ENCODE peak calls at places on chromosomes 13 and 19, in eight cellular contexts. One of them, this sample, is unnamed.

GRCh38 chr19:10929402-10929794 is 787 bp downstream of the TIMM29 start:
- DNase-seq in psoas muscle: no peak
- DNase-seq in M059J: no peak
- DNase-seq in CD4-positive, alpha-beta T cell: no peak
- DNase-seq in stimulated activated CD4-positive, alpha-beta T cell treated with anti-CD3 and anti-CD28 coated beads, Interleukin-2, amount 100 ng/mL, for 48 hours: no peak
- DNase-seq in AG08396: no peak
- DNase-seq in NCI-H2107: no peak
- DNase-seq in cardiac fibroblast: no peak
- DNase-seq in this sample: no peak

GRCh38 chr13:99501952-99502310 is 659 bp downstream of the TM9SF2 start:
- DNase-seq in psoas muscle: peak
- DNase-seq in M059J: peak
- DNase-seq in CD4-positive, alpha-beta T cell: no peak
- DNase-seq in stimulated activated CD4-positive, alpha-beta T cell treated with anti-CD3 and anti-CD28 coated beads, Interleukin-2, amount 100 ng/mL, for 48 hours: no peak
- DNase-seq in AG08396: peak
- DNase-seq in NCI-H2107: no peak
- DNase-seq in cardiac fibroblast: peak
- DNase-seq in this sample: peak

GRCh38 chr19:18156841-18157464 is 4.0 kb downstream of the PIK3R2 start:
- DNase-seq in psoas muscle: peak
- DNase-seq in M059J: peak
- DNase-seq in CD4-positive, alpha-beta T cell: no peak
- DNase-seq in stimulated activated CD4-positive, alpha-beta T cell treated with anti-CD3 and anti-CD28 coated beads, Interleukin-2, amount 100 ng/mL, for 48 hours: no peak
- DNase-seq in AG08396: peak
- DNase-seq in NCI-H2107: peak
- DNase-seq in cardiac fibroblast: peak
- DNase-seq in this sample: no peak

GRCh38 chr19:18208098-18208951 is 4.5 kb upstream of the RAB3A start:
- DNase-seq in psoas muscle: peak
- DNase-seq in M059J: no peak
- DNase-seq in CD4-positive, alpha-beta T cell: no peak
- DNase-seq in stimulated activated CD4-positive, alpha-beta T cell treated with anti-CD3 and anti-CD28 coated beads, Interleukin-2, amount 100 ng/mL, for 48 hours: peak
- DNase-seq in AG08396: peak
- DNase-seq in NCI-H2107: no peak
- DNase-seq in cardiac fibroblast: peak
- DNase-seq in this sample: peak

GRCh38 chr13:99985243-99985874 is 3.8 kb downstream of the ZIC2 start:
- DNase-seq in psoas muscle: no peak
- DNase-seq in M059J: no peak
- DNase-seq in CD4-positive, alpha-beta T cell: no peak
- DNase-seq in stimulated activated CD4-positive, alpha-beta T cell treated with anti-CD3 and anti-CD28 coated beads, Interleukin-2, amount 100 ng/mL, for 48 hours: no peak
- DNase-seq in AG08396: no peak
- DNase-seq in NCI-H2107: no peak
- DNase-seq in cardiac fibroblast: no peak
- DNase-seq in this sample: no peak

GRCh38 chr13:46303743-46304385 is 83.2 kb downstream of the RUBCNL start:
- DNase-seq in psoas muscle: no peak
- DNase-seq in M059J: no peak
- DNase-seq in CD4-positive, alpha-beta T cell: no peak
- DNase-seq in stimulated activated CD4-positive, alpha-beta T cell treated with anti-CD3 and anti-CD28 coated beads, Interleukin-2, amount 100 ng/mL, for 48 hours: no peak
- DNase-seq in AG08396: no peak
- DNase-seq in NCI-H2107: no peak
- DNase-seq in cardiac fibroblast: no peak
- DNase-seq in this sample: no peak

GRCh38 chr19:13748169-13748884 is 16.0 kb upstream of the MRI1 start:
- DNase-seq in psoas muscle: no peak
- DNase-seq in M059J: peak
- DNase-seq in CD4-positive, alpha-beta T cell: no peak
- DNase-seq in stimulated activated CD4-positive, alpha-beta T cell treated with anti-CD3 and anti-CD28 coated beads, Interleukin-2, amount 100 ng/mL, for 48 hours: no peak
- DNase-seq in AG08396: peak
- DNase-seq in NCI-H2107: no peak
- DNase-seq in cardiac fibroblast: peak
- DNase-seq in this sample: no peak

GRCh38 chr19:12668346-12668745 is 1.7 kb downstream of the WDR83 start:
- DNase-seq in psoas muscle: no peak
- DNase-seq in M059J: no peak
- DNase-seq in CD4-positive, alpha-beta T cell: no peak
- DNase-seq in stimulated activated CD4-positive, alpha-beta T cell treated with anti-CD3 and anti-CD28 coated beads, Interleukin-2, amount 100 ng/mL, for 48 hours: no peak
- DNase-seq in AG08396: no peak
- DNase-seq in NCI-H2107: no peak
- DNase-seq in cardiac fibroblast: no peak
- DNase-seq in this sample: no peak

GRCh38 chr19:7395360-7395781 is 46.6 kb downstream of the ARHGEF18 start:
- DNase-seq in psoas muscle: no peak
- DNase-seq in M059J: peak
- DNase-seq in CD4-positive, alpha-beta T cell: no peak
- DNase-seq in stimulated activated CD4-positive, alpha-beta T cell treated with anti-CD3 and anti-CD28 coated beads, Interleukin-2, amount 100 ng/mL, for 48 hours: no peak
- DNase-seq in AG08396: peak
- DNase-seq in NCI-H2107: no peak
- DNase-seq in cardiac fibroblast: no peak
- DNase-seq in this sample: no peak

GRCh38 chr13:28729541-28729940 is 10.8 kb upstream of the SLC46A3 start:
- DNase-seq in psoas muscle: no peak
- DNase-seq in M059J: no peak
- DNase-seq in CD4-positive, alpha-beta T cell: no peak
- DNase-seq in stimulated activated CD4-positive, alpha-beta T cell treated with anti-CD3 and anti-CD28 coated beads, Interleukin-2, amount 100 ng/mL, for 48 hours: no peak
- DNase-seq in AG08396: no peak
- DNase-seq in NCI-H2107: no peak
- DNase-seq in cardiac fibroblast: no peak
- DNase-seq in this sample: no peak

GRCh38 chr19:45484273-45484945 is 12.4 kb downstream of the RTN2 start:
- DNase-seq in psoas muscle: no peak
- DNase-seq in M059J: peak
- DNase-seq in CD4-positive, alpha-beta T cell: no peak
- DNase-seq in stimulated activated CD4-positive, alpha-beta T cell treated with anti-CD3 and anti-CD28 coated beads, Interleukin-2, amount 100 ng/mL, for 48 hours: no peak
- DNase-seq in AG08396: no peak
- DNase-seq in NCI-H2107: no peak
- DNase-seq in cardiac fibroblast: peak
- DNase-seq in this sample: no peak

GRCh38 chr19:11505504-11506100 is at the start of gene ZNF653:
- DNase-seq in psoas muscle: peak
- DNase-seq in M059J: peak
- DNase-seq in CD4-positive, alpha-beta T cell: peak
- DNase-seq in stimulated activated CD4-positive, alpha-beta T cell treated with anti-CD3 and anti-CD28 coated beads, Interleukin-2, amount 100 ng/mL, for 48 hours: peak
- DNase-seq in AG08396: peak
- DNase-seq in NCI-H2107: peak
- DNase-seq in cardiac fibroblast: peak
- DNase-seq in this sample: peak

GRCh38 chr19:42242071-42242511 is 311 bp downstream of the GSK3A start:
- DNase-seq in psoas muscle: no peak
- DNase-seq in M059J: no peak
- DNase-seq in CD4-positive, alpha-beta T cell: no peak
- DNase-seq in stimulated activated CD4-positive, alpha-beta T cell treated with anti-CD3 and anti-CD28 coated beads, Interleukin-2, amount 100 ng/mL, for 48 hours: no peak
- DNase-seq in AG08396: no peak
- DNase-seq in NCI-H2107: no peak
- DNase-seq in cardiac fibroblast: no peak
- DNase-seq in this sample: no peak

GRCh38 chr13:52845334-52845761 is 3.1 kb downstream of the PCDH8 start:
- DNase-seq in psoas muscle: no peak
- DNase-seq in M059J: no peak
- DNase-seq in CD4-positive, alpha-beta T cell: no peak
- DNase-seq in stimulated activated CD4-positive, alpha-beta T cell treated with anti-CD3 and anti-CD28 coated beads, Interleukin-2, amount 100 ng/mL, for 48 hours: no peak
- DNase-seq in AG08396: no peak
- DNase-seq in NCI-H2107: peak
- DNase-seq in cardiac fibroblast: no peak
- DNase-seq in this sample: no peak

GRCh38 chr19:16649734-16650133 is 10.2 kb downstream of the SMIM7 start:
- DNase-seq in psoas muscle: peak
- DNase-seq in M059J: no peak
- DNase-seq in CD4-positive, alpha-beta T cell: no peak
- DNase-seq in stimulated activated CD4-positive, alpha-beta T cell treated with anti-CD3 and anti-CD28 coated beads, Interleukin-2, amount 100 ng/mL, for 48 hours: no peak
- DNase-seq in AG08396: no peak
- DNase-seq in NCI-H2107: peak
- DNase-seq in cardiac fibroblast: no peak
- DNase-seq in this sample: no peak

GRCh38 chr19:55178781-55179569 is 1.1 kb downstream of the SYT5 start:
- DNase-seq in psoas muscle: peak
- DNase-seq in M059J: peak
- DNase-seq in CD4-positive, alpha-beta T cell: peak
- DNase-seq in stimulated activated CD4-positive, alpha-beta T cell treated with anti-CD3 and anti-CD28 coated beads, Interleukin-2, amount 100 ng/mL, for 48 hours: peak
- DNase-seq in AG08396: peak
- DNase-seq in NCI-H2107: peak
- DNase-seq in cardiac fibroblast: peak
- DNase-seq in this sample: peak

GRCh38 chr19:18648971-18649310 is 12.1 kb downstream of the KLHL26 start:
- DNase-seq in psoas muscle: peak
- DNase-seq in M059J: no peak
- DNase-seq in CD4-positive, alpha-beta T cell: no peak
- DNase-seq in stimulated activated CD4-positive, alpha-beta T cell treated with anti-CD3 and anti-CD28 coated beads, Interleukin-2, amount 100 ng/mL, for 48 hours: no peak
- DNase-seq in AG08396: no peak
- DNase-seq in NCI-H2107: no peak
- DNase-seq in cardiac fibroblast: peak
- DNase-seq in this sample: no peak

GRCh38 chr19:18086590-18087138 is at the start of gene IL12RB1:
- DNase-seq in psoas muscle: no peak
- DNase-seq in M059J: peak
- DNase-seq in CD4-positive, alpha-beta T cell: peak
- DNase-seq in stimulated activated CD4-positive, alpha-beta T cell treated with anti-CD3 and anti-CD28 coated beads, Interleukin-2, amount 100 ng/mL, for 48 hours: peak
- DNase-seq in AG08396: peak
- DNase-seq in NCI-H2107: no peak
- DNase-seq in cardiac fibroblast: no peak
- DNase-seq in this sample: peak

GRCh38 chr13:78015782-78016181 is 97.2 kb upstream of the EDNRB start:
- DNase-seq in psoas muscle: no peak
- DNase-seq in M059J: no peak
- DNase-seq in CD4-positive, alpha-beta T cell: no peak
- DNase-seq in stimulated activated CD4-positive, alpha-beta T cell treated with anti-CD3 and anti-CD28 coated beads, Interleukin-2, amount 100 ng/mL, for 48 hours: no peak
- DNase-seq in AG08396: no peak
- DNase-seq in NCI-H2107: no peak
- DNase-seq in cardiac fibroblast: no peak
- DNase-seq in this sample: no peak

GRCh38 chr13:49681837-49682236 is 9.4 kb downstream of the EBPL start:
- DNase-seq in psoas muscle: no peak
- DNase-seq in M059J: peak
- DNase-seq in CD4-positive, alpha-beta T cell: no peak
- DNase-seq in stimulated activated CD4-positive, alpha-beta T cell treated with anti-CD3 and anti-CD28 coated beads, Interleukin-2, amount 100 ng/mL, for 48 hours: no peak
- DNase-seq in AG08396: peak
- DNase-seq in NCI-H2107: no peak
- DNase-seq in cardiac fibroblast: peak
- DNase-seq in this sample: no peak

GRCh38 chr13:68375004-68375403 is 1144.9 kb upstream of the PCDH9 start:
- DNase-seq in psoas muscle: no peak
- DNase-seq in M059J: no peak
- DNase-seq in CD4-positive, alpha-beta T cell: no peak
- DNase-seq in stimulated activated CD4-positive, alpha-beta T cell treated with anti-CD3 and anti-CD28 coated beads, Interleukin-2, amount 100 ng/mL, for 48 hours: no peak
- DNase-seq in AG08396: no peak
- DNase-seq in NCI-H2107: no peak
- DNase-seq in cardiac fibroblast: no peak
- DNase-seq in this sample: no peak

GRCh38 chr19:13978306-13978705 is 26.0 kb downstream of the DCAF15 start:
- DNase-seq in psoas muscle: peak
- DNase-seq in M059J: no peak
- DNase-seq in CD4-positive, alpha-beta T cell: no peak
- DNase-seq in stimulated activated CD4-positive, alpha-beta T cell treated with anti-CD3 and anti-CD28 coated beads, Interleukin-2, amount 100 ng/mL, for 48 hours: no peak
- DNase-seq in AG08396: no peak
- DNase-seq in NCI-H2107: no peak
- DNase-seq in cardiac fibroblast: peak
- DNase-seq in this sample: no peak

GRCh38 chr19:47391510-47392223 is 27.7 kb downstream of the MEIS3 start:
- DNase-seq in psoas muscle: peak
- DNase-seq in M059J: peak
- DNase-seq in CD4-positive, alpha-beta T cell: peak
- DNase-seq in stimulated activated CD4-positive, alpha-beta T cell treated with anti-CD3 and anti-CD28 coated beads, Interleukin-2, amount 100 ng/mL, for 48 hours: peak
- DNase-seq in AG08396: peak
- DNase-seq in NCI-H2107: peak
- DNase-seq in cardiac fibroblast: peak
- DNase-seq in this sample: peak